ENCODE peak calls at places on chromosomes 2 and 18, in four cellular contexts. M is transverse colon, W is caudate nucleus, S is PC-3. G is an unnamed sample.

GRCh38 chr2:162992828-162993227 is 154.3 kb upstream of the KCNH7 start:
- DNase-seq in S (no peak), W (no peak), M (no peak), G (no peak)

GRCh38 chr2:100034431-100034830 is 108.0 kb downstream of the AFF3 start:
- DNase-seq in M (no peak), W (no peak), S (no peak), G (no peak)

GRCh38 chr2:109168080-109168479 is 39.1 kb downstream of the SH3RF3 start:
- DNase-seq in S (no peak), M (no peak), W (no peak), G (no peak)

GRCh38 chr2:174625031-174625430 is 27.4 kb upstream of the WIPF1 start:
- DNase-seq in S (no peak), W (no peak), M (no peak), G (no peak)

GRCh38 chr2:8193146-8193545 is 488.7 kb upstream of the ID2 start:
- DNase-seq in S (no peak), W (no peak), M (no peak), G (no peak)

GRCh38 chr2:236962816-236963215 is 122.9 kb upstream of the COPS8 start:
- DNase-seq in M (no peak), W (no peak), S (no peak), G (no peak)

GRCh38 chr2:135095591-135095990 is 43.5 kb downstream of the RAB3GAP1 start:
- DNase-seq in S (peak; percentile 75), W (no peak), M (no peak), G (no peak)

GRCh38 chr2:132582360-132582759 is 87.6 kb downstream of the LYPD1 start:
- DNase-seq in M (no peak), W (no peak), S (peak; percentile 42), G (no peak)

GRCh38 chr2:48531141-48531648 is 1.2 kb downstream of the STON1 start:
- DNase-seq in S (peak; percentile 74), W (no peak), M (no peak), G (peak; percentile 51)

GRCh38 chr2:222572761-222573174 is 83.1 kb downstream of the FARSB start:
- DNase-seq in S (peak; percentile 49), W (no peak), M (no peak), G (no peak)

GRCh38 chr2:30926606-30927005 is 119.4 kb upstream of the CAPN13 start:
- DNase-seq in M (no peak), W (no peak), S (no peak), G (no peak)

GRCh38 chr2:240479561-240479960 is 44.1 kb downstream of the GPC1 start:
- DNase-seq in S (no peak), M (no peak), W (no peak), G (no peak)

GRCh38 chr18:24362757-24363156 is 34.9 kb downstream of the OSBPL1A start:
- DNase-seq in S (peak; percentile 67), W (no peak), M (no peak), G (peak; percentile 30)

GRCh38 chr2:217642944-217643343 is 359.9 kb downstream of the TNS1 start:
- DNase-seq in W (no peak), M (no peak), S (no peak), G (no peak)

GRCh38 chr2:219619235-219619634 is 8.2 kb upstream of the SLC4A3 start:
- DNase-seq in S (no peak), M (no peak), W (no peak), G (no peak)

GRCh38 chr18:21979171-21979560 is 190.2 kb upstream of the GATA6 start:
- DNase-seq in S (no peak), W (no peak), M (no peak), G (no peak)

GRCh38 chr2:148298201-148298600 is 277.3 kb downstream of the MBD5 start:
- DNase-seq in S (peak; percentile 8), W (no peak), M (no peak), G (no peak)

GRCh38 chr18:48850891-48851302 is 99.9 kb downstream of the SMAD7 start:
- DNase-seq in W (no peak), S (no peak), M (no peak), G (no peak)

GRCh38 chr2:84970956-84971798 is at the start of gene KCMF1:
- DNase-seq in M (peak; percentile 83), W (peak; percentile 72), S (peak; percentile 75), G (peak; percentile 77)

GRCh38 chr2:50953021-50953420 is 78.9 kb downstream of the NRXN1 start:
- DNase-seq in W (no peak), M (no peak), S (peak; percentile 86), G (peak; percentile 83)
- H3K27ac ChIP-seq in W (no peak overlapping the region), M (no peak overlapping the region), S (peak overlapping the region; percentile 92), G (peak overlapping the region; percentile 64)

DNA sequence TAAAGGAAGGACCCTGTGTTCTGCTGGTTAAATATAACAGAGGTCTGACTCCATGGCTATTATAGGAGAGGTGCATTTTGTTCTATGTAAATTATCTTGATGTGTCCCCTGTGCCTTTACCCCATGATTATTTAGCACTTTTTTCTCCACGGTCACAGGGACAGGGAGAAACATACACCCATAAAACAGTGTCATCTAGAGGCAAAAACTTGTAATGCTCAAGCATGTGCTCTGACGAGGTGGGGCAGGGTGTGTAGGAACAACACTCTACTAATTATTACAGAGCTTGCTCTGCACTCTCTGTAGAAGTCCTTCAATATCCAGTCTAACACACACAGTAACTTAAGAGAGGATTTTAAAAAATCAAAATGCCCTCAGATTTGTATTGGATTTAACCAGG is 187.9 kb downstream of the NEDD4L start:
- DNase-seq in W (no peak), S (peak; percentile 21), M (peak; percentile 59), G (no peak)
- H3K27ac ChIP-seq in W (no peak overlapping the region), S (no peak overlapping the region), M (peak overlapping the region; percentile 71), G (peak overlapping the region; percentile 40)

DNA sequence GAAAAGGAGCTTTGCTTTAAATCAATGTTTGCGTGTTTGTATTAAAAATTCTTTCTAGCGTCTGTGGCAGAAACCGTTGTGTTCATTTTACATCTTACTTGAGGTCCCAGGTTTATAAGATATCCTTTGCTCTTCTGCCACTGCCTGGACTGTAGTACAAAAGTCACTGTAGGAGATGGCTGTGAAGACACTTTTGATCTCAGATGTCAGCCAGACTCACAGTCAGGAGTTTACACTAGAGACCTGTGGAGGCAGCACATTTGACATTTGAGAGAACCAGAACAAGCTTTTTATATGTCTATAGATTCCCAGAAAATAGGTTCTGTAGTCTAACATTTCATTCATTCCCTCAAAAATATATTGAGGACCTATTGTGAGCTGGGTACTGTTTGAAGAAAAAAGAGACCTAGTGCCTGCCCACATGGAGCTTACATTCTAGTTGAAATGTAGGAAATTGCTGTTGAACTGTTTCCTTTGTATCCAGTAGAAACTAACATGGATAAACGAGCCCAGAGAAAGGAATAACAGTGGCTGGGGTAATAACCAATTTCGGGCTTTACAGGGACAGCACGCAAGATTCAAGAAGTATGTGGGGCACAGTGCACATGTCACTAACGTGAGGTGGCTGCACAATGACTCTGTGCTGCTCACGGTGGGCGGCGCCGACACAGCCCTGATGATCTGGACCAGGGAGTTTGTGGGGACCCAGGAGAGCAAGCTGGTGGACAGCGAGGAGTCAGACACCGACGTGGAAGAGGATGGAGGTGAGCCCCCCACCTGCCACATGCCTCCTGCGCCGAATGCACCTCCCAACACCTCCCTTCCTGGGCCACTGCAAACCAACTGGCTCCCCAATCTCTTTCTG is 122.3 kb downstream of the RTN4 start:
- DNase-seq in M (no peak), W (no peak), S (no peak), G (no peak)
- H3K27ac ChIP-seq in M (no peak overlapping the region), W (no peak overlapping the region), S (no peak overlapping the region), G (peak overlapping the region; percentile 80)

GRCh38 chr2:14779252-14779651 is 146.7 kb downstream of the LRATD1 start:
- DNase-seq in S (no peak), M (no peak), W (no peak), G (no peak)
- H3K27ac ChIP-seq in S (peak overlapping the region; percentile 94), M (no peak overlapping the region), W (no peak overlapping the region), G (no peak overlapping the region)

GRCh38 chr2:207153266-207153990 is 12.3 kb downstream of the KLF7 start:
- DNase-seq in M (no peak), S (peak; percentile 55), W (no peak), G (no peak)
- H3K27ac ChIP-seq in M (peak overlapping the region; percentile 72), S (peak overlapping the region; percentile 61), W (no peak overlapping the region), G (no peak overlapping the region)

G was measured in RWPE1.